ENCODE peak calls at places on chromosomes 16 and 17, in seven cellular contexts. One of them, this sample, is unnamed.

GRCh38 chr16:89705006-89705405 is 3.5 kb upstream of the SPATA2L start:
- DNase-seq in stomach: no peak
- DNase-seq in osteocyte: no peak
- DNase-seq in ascending aorta: no peak
- DNase-seq in HuH-7: no peak
- DNase-seq in stimulated activated CD4-positive, alpha-beta T cell treated with anti-CD3 and anti-CD28 coated beads, TNF-alpha, amount 100 ng/mL, for 48 hours: no peak
- DNase-seq in activated CD8-positive, alpha-beta memory T cell treated with anti-CD3 and anti-CD28 coated beads, Interleukin-2, amount 50 U/mL, for 48 hours: no peak
- DNase-seq in this sample: no peak

GRCh38 chr17:49597928-49598655 is 22.4 kb downstream of the NXPH3 start:
- DNase-seq in stimulated activated CD4-positive, alpha-beta T cell treated with anti-CD3 and anti-CD28 coated beads, TNF-alpha, amount 100 ng/mL, for 48 hours: no peak
- DNase-seq in HuH-7: no peak
- DNase-seq in osteocyte: no peak
- DNase-seq in ascending aorta: no peak
- DNase-seq in activated CD8-positive, alpha-beta memory T cell treated with anti-CD3 and anti-CD28 coated beads, Interleukin-2, amount 50 U/mL, for 48 hours: no peak
- DNase-seq in stomach: no peak
- DNase-seq in this sample: no peak

GRCh38 chr17:80758793-80759673 is 214.4 kb downstream of the RPTOR start:
- DNase-seq in osteocyte: no peak
- DNase-seq in ascending aorta: no peak
- DNase-seq in HuH-7: no peak
- DNase-seq in stomach: no peak
- DNase-seq in activated CD8-positive, alpha-beta memory T cell treated with anti-CD3 and anti-CD28 coated beads, Interleukin-2, amount 50 U/mL, for 48 hours: no peak
- DNase-seq in stimulated activated CD4-positive, alpha-beta T cell treated with anti-CD3 and anti-CD28 coated beads, TNF-alpha, amount 100 ng/mL, for 48 hours: no peak
- DNase-seq in this sample: no peak

GRCh38 chr17:42284566-42284965 is 3.7 kb upstream of the STAT5A start:
- DNase-seq in stimulated activated CD4-positive, alpha-beta T cell treated with anti-CD3 and anti-CD28 coated beads, TNF-alpha, amount 100 ng/mL, for 48 hours: no peak
- DNase-seq in ascending aorta: no peak
- DNase-seq in activated CD8-positive, alpha-beta memory T cell treated with anti-CD3 and anti-CD28 coated beads, Interleukin-2, amount 50 U/mL, for 48 hours: peak
- DNase-seq in stomach: peak
- DNase-seq in osteocyte: peak
- DNase-seq in HuH-7: no peak
- DNase-seq in this sample: peak

GRCh38 chr16:23464196-23464595 is 11.2 kb upstream of the COG7 start:
- DNase-seq in HuH-7: no peak
- DNase-seq in stimulated activated CD4-positive, alpha-beta T cell treated with anti-CD3 and anti-CD28 coated beads, TNF-alpha, amount 100 ng/mL, for 48 hours: no peak
- DNase-seq in activated CD8-positive, alpha-beta memory T cell treated with anti-CD3 and anti-CD28 coated beads, Interleukin-2, amount 50 U/mL, for 48 hours: no peak
- DNase-seq in stomach: no peak
- DNase-seq in ascending aorta: no peak
- DNase-seq in osteocyte: no peak
- DNase-seq in this sample: peak

GRCh38 chr16:23914935-23915549 is 79.3 kb downstream of the PRKCB start:
- DNase-seq in stimulated activated CD4-positive, alpha-beta T cell treated with anti-CD3 and anti-CD28 coated beads, TNF-alpha, amount 100 ng/mL, for 48 hours: no peak
- DNase-seq in HuH-7: no peak
- DNase-seq in stomach: no peak
- DNase-seq in activated CD8-positive, alpha-beta memory T cell treated with anti-CD3 and anti-CD28 coated beads, Interleukin-2, amount 50 U/mL, for 48 hours: no peak
- DNase-seq in ascending aorta: no peak
- DNase-seq in osteocyte: no peak
- DNase-seq in this sample: no peak

GRCh38 chr16:27853101-27853500 is 210.4 kb downstream of the GSG1L start:
- DNase-seq in stomach: no peak
- DNase-seq in ascending aorta: no peak
- DNase-seq in osteocyte: no peak
- DNase-seq in activated CD8-positive, alpha-beta memory T cell treated with anti-CD3 and anti-CD28 coated beads, Interleukin-2, amount 50 U/mL, for 48 hours: peak
- DNase-seq in HuH-7: no peak
- DNase-seq in stimulated activated CD4-positive, alpha-beta T cell treated with anti-CD3 and anti-CD28 coated beads, TNF-alpha, amount 100 ng/mL, for 48 hours: no peak
- DNase-seq in this sample: no peak

GRCh38 chr17:17811381-17812210 is 25.2 kb downstream of the SREBF1 start:
- DNase-seq in osteocyte: no peak
- DNase-seq in activated CD8-positive, alpha-beta memory T cell treated with anti-CD3 and anti-CD28 coated beads, Interleukin-2, amount 50 U/mL, for 48 hours: no peak
- DNase-seq in stomach: no peak
- DNase-seq in stimulated activated CD4-positive, alpha-beta T cell treated with anti-CD3 and anti-CD28 coated beads, TNF-alpha, amount 100 ng/mL, for 48 hours: no peak
- DNase-seq in HuH-7: peak
- DNase-seq in ascending aorta: no peak
- DNase-seq in this sample: peak